ENCODE peak calls at places on chromosomes 5 and 9, in eight cellular contexts. G, T, X, D, R, V, P and F are unnamed samples.

GRCh38 chr5:174777545-174777944 is 53.2 kb downstream of the MSX2 start:
- DNase-seq in G (no peak), T (no peak), X (no peak), D (no peak), R (no peak), V (no peak), P (no peak), F (no peak)

GRCh38 chr9:133273098-133273497 is 1.9 kb downstream of the ABO start:
- DNase-seq in G (no peak), T (no peak), X (no peak), D (no peak), R (no peak), V (no peak), P (no peak), F (no peak)

GRCh38 chr5:178351221-178351825 is 118.7 kb upstream of the PHYKPL start:
- DNase-seq in G (no peak), T (no peak), X (no peak), D (no peak), R (no peak), V (no peak), P (no peak), F (no peak)

GRCh38 chr9:77980622-77981021 is 51.0 kb downstream of the GNAQ start:
- DNase-seq in G (peak; percentile 64), T (peak; percentile 56), X (no peak), D (peak; percentile 81), R (no peak), V (no peak), P (no peak), F (peak; percentile 39)

GRCh38 chr5:169629847-169630548 is 7.1 kb upstream of the DOCK2 start:
- DNase-seq in G (peak; percentile 83), T (peak; percentile 81), X (no peak), D (peak; percentile 90), R (no peak), V (no peak), P (no peak), F (peak; percentile 90)

GRCh38 chr5:169873642-169874041 is 106.7 kb downstream of the INSYN2B start:
- DNase-seq in G (peak; percentile 99), T (peak; percentile 93), X (no peak), D (peak; percentile 67), R (peak; percentile 54), V (no peak), P (no peak), F (no peak)

GRCh38 chr5:132561601-132562000 is 4.8 kb downstream of the RAD50 start:
- DNase-seq in G (no peak), T (no peak), X (no peak), D (peak; percentile 12), R (no peak), V (no peak), P (no peak), F (no peak)

GRCh38 chr5:131825404-131826013 is 28.7 kb upstream of the FNIP1 start:
- DNase-seq in G (no peak), T (peak; percentile 1), X (no peak), D (no peak), R (no peak), V (peak; percentile 44), P (no peak), F (no peak)

GRCh38 chr5:62354028-62354874 is 48.2 kb downstream of the KIF2A start:
- DNase-seq in G (peak; percentile 85), T (peak; percentile 70), X (no peak), D (peak; percentile 65), R (no peak), V (no peak), P (no peak), F (peak; percentile 64)

DNA sequence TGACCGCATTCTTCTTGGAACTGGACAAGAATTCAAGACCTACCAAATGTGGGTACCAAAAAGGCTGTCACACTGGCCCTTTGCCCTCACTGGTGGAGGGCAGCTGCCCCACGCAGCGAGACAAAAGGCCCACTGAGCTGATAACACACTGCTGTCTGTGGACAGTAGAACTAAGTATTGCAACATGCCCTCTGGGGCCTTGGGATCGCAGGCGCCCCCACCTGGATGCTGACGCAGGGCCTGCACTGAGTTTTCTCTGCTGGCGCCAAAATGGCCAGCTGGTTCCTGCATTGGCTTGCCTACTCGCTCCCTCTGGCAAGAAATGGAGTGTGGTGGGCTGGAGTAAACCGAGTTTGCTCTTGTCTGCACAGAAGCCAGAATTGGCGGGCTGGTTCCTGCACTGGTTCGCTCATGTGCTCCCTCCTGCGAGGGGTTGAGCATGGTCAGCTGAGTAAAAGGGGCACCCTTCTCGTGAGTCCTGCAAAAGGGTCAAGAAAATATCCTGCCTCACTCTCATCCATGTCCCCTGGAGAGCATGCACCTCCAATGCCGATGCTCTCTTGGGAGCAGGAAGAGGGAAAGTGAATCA is 55.7 kb downstream of the NXNL2 start:
- DNase-seq in G (no peak), T (no peak), X (no peak), D (no peak), R (no peak), V (peak; percentile 85), P (no peak), F (peak; percentile 48)
- TF ChIP-seq CTCF in G (no peak), T (no peak), X (no peak), D (no peak), R (no peak), V (peak; percentile 68), P (no peak), F (no peak)

DNA sequence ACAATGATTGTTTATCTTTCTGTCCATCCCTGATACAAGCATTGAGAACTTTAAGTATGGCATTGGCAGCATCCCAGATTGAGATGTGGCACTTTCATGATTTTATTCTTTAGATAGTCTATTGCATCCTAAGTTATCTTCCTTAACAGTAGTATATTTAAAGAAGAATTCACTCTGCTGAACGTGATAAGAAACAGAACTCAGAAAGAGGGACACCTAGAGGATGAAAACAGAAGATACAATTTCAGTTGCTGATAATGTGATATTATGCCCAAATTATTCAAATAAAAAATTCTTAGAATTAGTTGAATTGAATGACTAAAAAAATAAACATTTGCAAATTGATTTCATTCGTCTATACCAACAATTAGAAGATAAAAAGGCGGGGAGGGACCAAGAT is 218.1 kb upstream of the DMRTA1 start:
- DNase-seq in G (peak; percentile 66), T (peak; percentile 35), X (no peak), D (peak; percentile 47), R (no peak), V (no peak), P (no peak), F (no peak)
- TF ChIP-seq CTCF in G (peak; percentile 53), T (peak; percentile 48), X (no peak), D (peak; percentile 57), R (peak; percentile 29), V (peak; percentile 52), P (peak; percentile 41), F (no peak)

DNA sequence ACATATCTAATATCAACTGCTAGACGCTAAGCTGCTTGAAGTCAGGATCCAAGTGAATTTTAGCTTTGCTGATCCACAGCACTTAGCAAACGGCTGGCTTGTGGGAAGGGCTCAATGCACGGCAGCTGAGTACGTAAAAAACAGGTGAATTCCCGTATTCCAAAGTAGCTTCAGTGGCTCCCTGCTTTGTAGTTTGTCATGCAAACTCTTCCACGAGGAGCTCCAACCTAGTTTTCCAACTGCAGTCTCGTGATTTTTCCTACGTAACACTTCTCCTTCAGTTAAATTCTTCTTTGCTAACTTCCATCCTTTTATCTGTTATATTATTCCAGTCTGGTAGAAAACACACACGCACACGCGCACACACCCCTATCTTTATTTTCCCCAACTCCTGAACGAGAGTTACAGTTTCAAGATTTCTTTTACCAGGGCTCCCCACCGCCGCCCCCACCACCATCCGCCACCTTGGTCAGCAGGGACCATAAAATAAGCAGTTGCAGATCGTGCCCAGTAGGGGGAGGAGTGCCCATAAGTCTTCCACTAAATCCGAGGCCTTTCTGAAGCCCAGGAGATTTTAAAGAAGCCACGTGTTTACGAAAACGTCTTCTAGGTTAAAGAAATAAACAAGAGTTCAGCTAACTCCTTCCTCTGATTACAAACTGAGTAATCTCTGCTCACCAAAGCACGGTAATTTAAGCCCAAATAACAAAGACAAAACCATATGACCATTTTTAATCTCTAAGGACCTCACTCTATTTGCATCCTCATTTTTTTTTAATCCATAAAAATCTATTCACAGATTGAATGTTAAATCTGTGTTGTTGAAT is 34.8 kb upstream of the TRIO start:
- DNase-seq in G (peak; percentile 93), T (peak; percentile 87), X (no peak), D (peak; percentile 91), R (peak; percentile 44), V (peak; percentile 86), P (peak; percentile 33), F (peak; percentile 80)
- TF ChIP-seq CTCF in G (peak; percentile 87), T (peak; percentile 76), X (no peak), D (peak; percentile 72), R (peak; percentile 82), V (peak; percentile 82), P (peak; percentile 76), F (peak; percentile 26)

GRCh38 chr5:19605846-19606407 is 382.1 kb downstream of the CDH18 start:
- DNase-seq in G (no peak), T (no peak), X (no peak), D (no peak), R (no peak), V (no peak), P (no peak), F (peak; percentile 40)

DNA sequence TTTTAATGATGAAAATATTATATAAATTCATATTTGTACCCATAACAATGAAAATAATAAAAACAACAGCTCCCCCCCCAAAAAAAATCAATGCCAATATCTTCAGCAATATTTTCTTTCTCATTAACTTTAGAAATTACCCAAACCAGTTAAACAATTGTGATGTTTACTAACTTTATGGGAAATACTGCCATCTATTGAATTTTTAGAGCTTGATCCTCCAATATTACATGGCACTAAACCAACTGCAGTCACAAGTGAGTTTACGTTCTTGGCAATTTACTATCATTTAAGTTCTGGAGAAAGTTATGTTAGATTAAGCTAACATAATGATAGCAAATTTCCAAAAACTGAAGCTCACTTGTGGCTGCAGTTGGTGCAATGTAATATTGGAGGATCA is 379.6 kb downstream of the CDH18 start:
- DNase-seq in G (peak; percentile 0), T (peak; percentile 0), X (no peak), D (no peak), R (no peak), V (no peak), P (no peak), F (peak; percentile 38)
- TF ChIP-seq CTCF in G (no peak), T (no peak), X (no peak), D (no peak), R (peak; percentile 13), V (peak; percentile 61), P (peak; percentile 64), F (peak; percentile 32)

GRCh38 chr5:129906177-129906887 is 2.1 kb downstream of the CHSY3 start:
- DNase-seq in G (peak; percentile 56), T (peak; percentile 71), X (no peak), D (no peak), R (no peak), V (peak; percentile 70), P (no peak), F (peak; percentile 59)
- TF ChIP-seq CTCF in G (peak; percentile 44), T (peak; percentile 36), X (no peak), D (no peak), R (no peak), V (no peak), P (no peak), F (no peak)